ENCODE peak calls at places on chromosomes 12 and 14, in ten cellular contexts. D is astrocyte, N is OCI-LY7, H is lower lobe of right lung, J is ascending aorta, X is transverse colon, U is psoas muscle, C is brain microvascular endothelial cell, K is tibial artery, O is uterus. L is an unnamed sample.

GRCh38 chr12:1875608-1876007 is 42.8 kb downstream of the CACNA2D4 start:
- DNase-seq in D (no peak), O (no peak), K (no peak), C (no peak), N (no peak), J (no peak), U (no peak), X (no peak), H (no peak), L (no peak)

GRCh38 chr12:32603858-32604257 is 75.2 kb upstream of the DNM1L start:
- DNase-seq in O (no peak), U (no peak), J (no peak), X (no peak), D (peak), H (no peak), N (no peak), C (peak), K (no peak), L (no peak)

GRCh38 chr14:93263416-93263815 is 56.4 kb downstream of the UBR7 start:
- DNase-seq in X (no peak), D (peak), J (no peak), N (no peak), C (peak), H (no peak), O (no peak), U (no peak), K (no peak), L (no peak)

GRCh38 chr14:103427485-103428443 is 42.5 kb downstream of the MARK3 start:
- DNase-seq in H (no peak), K (no peak), O (peak), U (no peak), X (no peak), C (peak), D (peak), J (no peak), N (no peak), L (no peak)

GRCh38 chr12:104684884-104685283 is 228.1 kb downstream of the CHST11 start:
- DNase-seq in C (no peak), O (no peak), K (no peak), J (no peak), H (no peak), D (peak), U (no peak), N (no peak), X (no peak), L (no peak)

GRCh38 chr12:19507823-19508222 is 68.5 kb downstream of the AEBP2 start:
- DNase-seq in X (no peak), N (no peak), K (no peak), U (no peak), H (no peak), C (no peak), O (no peak), J (no peak), D (no peak), L (no peak)

GRCh38 chr14:95895720-95896119 is 19.1 kb downstream of the TUNAR start:
- DNase-seq in J (no peak), O (no peak), N (peak), K (no peak), H (no peak), X (no peak), C (no peak), D (no peak), U (no peak), L (no peak)

GRCh38 chr14:34064349-34064748 is 113.5 kb upstream of the EGLN3 start:
- DNase-seq in K (peak), H (no peak), U (peak), C (no peak), D (peak), O (peak), J (no peak), X (peak), N (no peak), L (no peak)

GRCh38 chr12:54000774-54001114 is 783 bp downstream of the HOXC9 start:
- DNase-seq in J (no peak), C (no peak), N (no peak), D (no peak), U (no peak), K (no peak), H (no peak), X (no peak), O (no peak), L (no peak)

GRCh38 chr12:68106160-68106559 is 53.4 kb downstream of the IFNG start:
- DNase-seq in D (peak), U (no peak), N (no peak), C (peak), K (no peak), X (no peak), J (no peak), O (no peak), H (no peak), L (no peak)

GRCh38 chr12:117857632-117858274 is 111.0 kb downstream of the KSR2 start:
- DNase-seq in K (no peak), C (peak), J (no peak), X (peak), D (peak), O (no peak), N (peak), H (no peak), U (no peak), L (no peak)

GRCh38 chr14:34943506-34943905 is 39.3 kb upstream of the SRP54 start:
- DNase-seq in N (no peak), H (no peak), J (no peak), K (no peak), O (no peak), C (no peak), D (no peak), X (no peak), U (no peak), L (no peak)

GRCh38 chr14:26448181-26448855 is 149.5 kb downstream of the NOVA1 start:
- DNase-seq in O (no peak), H (no peak), N (no peak), K (no peak), U (no peak), X (no peak), C (no peak), J (no peak), D (no peak), L (no peak)

GRCh38 chr12:127149226-127149964 is 1117.6 kb upstream of the TMEM132C start:
- DNase-seq in C (no peak), K (no peak), O (no peak), N (no peak), U (no peak), J (no peak), D (peak), X (no peak), H (no peak), L (no peak)

GRCh38 chr12:24039113-24039525 is 89.6 kb upstream of the SOX5 start:
- DNase-seq in J (no peak), K (no peak), U (no peak), D (peak), H (no peak), N (no peak), C (peak), O (no peak), X (no peak), L (no peak)

GRCh38 chr14:103123634-103124500 is 606 bp downstream of the TNFAIP2 start:
- DNase-seq in C (no peak), X (no peak), H (peak), K (peak), O (peak), D (no peak), U (peak), J (no peak), N (no peak), L (no peak)

GRCh38 chr14:51020024-51020710 is 74.7 kb downstream of the TRIM9 start:
- DNase-seq in K (no peak), O (no peak), J (no peak), C (peak), U (no peak), H (no peak), X (no peak), N (no peak), D (peak), L (no peak)

GRCh38 chr12:124732275-124733075 is 131.2 kb downstream of the SCARB1 start:
- DNase-seq in D (peak), C (peak), K (no peak), H (no peak), O (no peak), J (no peak), X (no peak), N (no peak), U (no peak), L (no peak)

GRCh38 chr12:92503977-92504966 is 198.5 kb upstream of the PLEKHG7 start:
- DNase-seq in D (no peak), X (peak), J (no peak), N (no peak), U (peak), O (no peak), K (peak), C (no peak), H (peak), L (no peak)

GRCh38 chr12:51972424-51972812 is 20.9 kb downstream of the ACVR1B start:
- DNase-seq in X (no peak), N (no peak), K (no peak), U (no peak), C (no peak), J (no peak), H (no peak), O (no peak), D (no peak), L (peak)

GRCh38 chr12:53292441-53292840 is 2.9 kb upstream of the PFDN5 start:
- DNase-seq in N (no peak), H (no peak), J (no peak), U (no peak), X (no peak), O (no peak), C (no peak), K (no peak), D (no peak), L (no peak)

GRCh38 chr12:92140919-92141536 is 4.6 kb downstream of the BTG1 start:
- DNase-seq in U (no peak), N (no peak), O (no peak), K (no peak), J (no peak), H (no peak), D (no peak), C (no peak), X (no peak), L (no peak)

GRCh38 chr12:79692249-79692619 is 1.5 kb upstream of the PAWR start:
- DNase-seq in X (no peak), J (no peak), H (no peak), D (no peak), N (no peak), U (no peak), K (no peak), C (no peak), O (no peak), L (no peak)
- H3K27ac ChIP-seq in X (peak), J (peak), H (peak), D (peak), N (no peak), U (no peak), K (peak), C (peak), O (peak), L (peak)

DNA sequence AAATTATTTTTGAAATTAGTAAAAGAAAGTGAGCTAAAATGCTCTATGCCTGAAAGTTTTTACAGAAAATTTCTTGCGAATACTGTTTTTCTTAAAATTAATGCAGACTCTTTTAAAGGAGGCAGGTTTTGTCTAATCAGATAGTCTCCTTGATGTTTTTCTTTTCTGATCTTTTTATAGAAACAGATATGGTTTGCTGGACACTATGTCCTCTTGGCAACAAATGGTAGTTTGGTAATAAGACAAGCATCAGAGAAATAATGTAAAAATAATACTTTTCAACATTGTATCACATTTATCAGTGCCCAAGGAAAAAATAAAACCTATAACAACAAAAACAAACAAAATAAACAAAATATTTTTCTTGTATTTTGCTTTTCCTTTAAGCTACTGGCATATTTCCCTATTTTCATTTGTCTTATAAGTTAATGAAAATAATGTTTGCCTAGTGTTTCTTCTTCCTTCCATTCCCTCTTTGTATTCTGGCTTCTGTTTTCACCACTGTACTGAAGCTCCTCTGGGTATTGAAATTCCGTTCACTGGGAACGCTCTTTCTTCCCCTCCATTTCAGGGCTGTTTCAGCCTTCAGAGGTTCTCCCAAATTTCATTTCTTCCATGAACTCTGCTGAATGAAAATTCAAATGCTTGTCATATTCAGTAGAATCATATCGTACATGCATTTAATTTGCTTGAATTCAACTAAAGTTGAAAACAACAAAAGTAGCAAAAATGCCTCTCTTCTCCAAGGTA is 115.3 kb downstream of the TRMT5 start:
- DNase-seq in D (no peak), N (no peak), K (no peak), H (no peak), U (no peak), J (no peak), X (no peak), O (no peak), C (no peak), L (no peak)
- H3K4me3 ChIP-seq in D (no peak), N (no peak), K (peak), H (no peak), U (peak), J (peak), X (no peak), O (no peak), C (no peak), L (peak)

DNA sequence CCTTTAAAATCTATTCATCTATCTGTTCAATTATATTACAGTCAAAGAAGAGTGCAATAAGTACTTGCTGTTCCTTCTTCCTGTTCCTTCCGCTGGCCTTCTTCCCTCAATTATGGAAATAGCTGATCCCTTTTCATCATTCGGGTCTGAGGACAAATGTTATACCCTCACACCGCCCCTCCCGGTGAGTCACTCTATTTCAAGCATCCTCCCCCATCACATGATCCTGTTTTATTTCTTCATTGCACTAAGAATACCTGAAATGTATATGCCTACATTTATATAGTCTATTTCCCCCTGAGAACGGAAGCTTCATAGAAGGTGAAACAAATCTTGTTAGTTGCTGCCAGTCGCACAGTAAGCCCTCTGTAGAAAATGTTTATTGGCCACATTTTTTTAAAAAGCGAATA is 2.5 kb downstream of the SLC38A1 start:
- DNase-seq in J (no peak), H (no peak), N (peak), U (no peak), K (peak), O (no peak), X (peak), D (peak), C (peak), L (no peak)
- TF ChIP-seq CTCF in J (no peak), H (no peak), N (peak), U (no peak), K (no peak), O (no peak), X (no peak), D (no peak), C (no peak), L (no peak)

GRCh38 chr14:22411398-22411797 is 177.6 kb downstream of the DAD1 start:
- DNase-seq in O (no peak), X (no peak), J (no peak), H (no peak), U (no peak), C (no peak), D (no peak), N (no peak), K (no peak), L (no peak)

GRCh38 chr14:22414876-22415632 is 174.0 kb downstream of the DAD1 start:
- DNase-seq in J (no peak), X (no peak), H (no peak), U (no peak), C (no peak), K (no peak), N (no peak), O (no peak), D (no peak), L (no peak)

GRCh38 chr14:22412936-22413411 is 176.1 kb downstream of the DAD1 start:
- DNase-seq in N (no peak), O (no peak), D (peak), X (no peak), C (no peak), H (no peak), J (no peak), U (no peak), K (no peak), L (no peak)

GRCh38 chr14:22407033-22407432 is 182.0 kb downstream of the DAD1 start:
- DNase-seq in O (no peak), U (no peak), J (no peak), K (peak), H (no peak), C (no peak), X (no peak), N (no peak), D (no peak), L (no peak)

GRCh38 chr14:22410497-22410896 is 178.5 kb downstream of the DAD1 start:
- DNase-seq in H (no peak), N (no peak), X (no peak), K (no peak), D (no peak), J (no peak), C (no peak), O (no peak), U (no peak), L (no peak)
- H3K27ac ChIP-seq in H (no peak), N (no peak), X (no peak), K (no peak), D (no peak), J (no peak), C (no peak), O (peak), U (no peak), L (no peak)

L was measured in coronary artery.